ENCODE peak calls at places on chromosome 21, in four cellular contexts. U, Y, C and G are unnamed samples.
A peak's percentile ranks its signal among the peaks of the same experiment; 100 is the strongest.

GRCh38 chr21:35933466-35933865 is 126.9 kb downstream of the SETD4 start:
- DNase-seq in U (peak; percentile 79), Y (peak; percentile 72), C (peak; percentile 29), G (no peak)

GRCh38 chr21:36980280-36981048 is 14.0 kb upstream of the HLCS start:
- DNase-seq in U (no peak), Y (peak; percentile 50), C (no peak), G (no peak)

GRCh38 chr21:31164713-31165694 is 126.7 kb upstream of the KRTAP19-8 start:
- DNase-seq in U (no peak), Y (no peak), C (no peak), G (no peak)

GRCh38 chr21:43949499-43950208 is 62.5 kb upstream of the TRAPPC10 start:
- DNase-seq in U (no peak), Y (no peak), C (no peak), G (no peak)

GRCh38 chr21:27346041-27346448 is 379.2 kb upstream of the ADAMTS5 start:
- DNase-seq in U (no peak), Y (no peak), C (no peak), G (no peak)

GRCh38 chr21:44255519-44255981 is 6.1 kb downstream of the DNMT3L start:
- DNase-seq in U (no peak), Y (no peak), C (no peak), G (no peak)

GRCh38 chr21:14453964-14454641 is 71.2 kb upstream of the HSPA13 start:
- DNase-seq in U (no peak), Y (no peak), C (no peak), G (no peak)

GRCh38 chr21:15293251-15293650 is 228.5 kb upstream of the NRIP1 start:
- DNase-seq in U (no peak), Y (no peak), C (no peak), G (no peak)

GRCh38 chr21:17472592-17473271 is 40.1 kb upstream of the CXADR start:
- DNase-seq in U (no peak), Y (no peak), C (no peak), G (no peak)

GRCh38 chr21:20728691-20729090 is 269.5 kb upstream of the NCAM2 start:
- DNase-seq in U (no peak), Y (no peak), C (no peak), G (no peak)

GRCh38 chr21:26049803-26050202 is 120.8 kb downstream of the APP start:
- DNase-seq in U (no peak), Y (no peak), C (no peak), G (no peak)

GRCh38 chr21:17783816-17784598 is 35.1 kb downstream of the C21orf91 start:
- DNase-seq in U (no peak), Y (no peak), C (peak; percentile 50), G (no peak)

GRCh38 chr21:43627527-43627926 is 31.8 kb downstream of the HSF2BP start:
- DNase-seq in U (no peak), Y (no peak), C (no peak), G (no peak)

GRCh38 chr21:43842742-43843141 is 22.3 kb upstream of the AGPAT3 start:
- DNase-seq in U (no peak), Y (no peak), C (no peak), G (no peak)

GRCh38 chr21:38984982-38985422 is 179.3 kb downstream of the ETS2 start:
- DNase-seq in U (peak; percentile 91), Y (no peak), C (peak; percentile 65), G (no peak)

GRCh38 chr21:33901421-33902288 is 13.9 kb downstream of the ATP5PO start:
- DNase-seq in U (peak; percentile 32), Y (peak; percentile 36), C (no peak), G (no peak)
- TF ChIP-seq CTCF in U (peak; percentile 61), Y (no peak), C (peak; percentile 42), G (peak; percentile 70)

DNA sequence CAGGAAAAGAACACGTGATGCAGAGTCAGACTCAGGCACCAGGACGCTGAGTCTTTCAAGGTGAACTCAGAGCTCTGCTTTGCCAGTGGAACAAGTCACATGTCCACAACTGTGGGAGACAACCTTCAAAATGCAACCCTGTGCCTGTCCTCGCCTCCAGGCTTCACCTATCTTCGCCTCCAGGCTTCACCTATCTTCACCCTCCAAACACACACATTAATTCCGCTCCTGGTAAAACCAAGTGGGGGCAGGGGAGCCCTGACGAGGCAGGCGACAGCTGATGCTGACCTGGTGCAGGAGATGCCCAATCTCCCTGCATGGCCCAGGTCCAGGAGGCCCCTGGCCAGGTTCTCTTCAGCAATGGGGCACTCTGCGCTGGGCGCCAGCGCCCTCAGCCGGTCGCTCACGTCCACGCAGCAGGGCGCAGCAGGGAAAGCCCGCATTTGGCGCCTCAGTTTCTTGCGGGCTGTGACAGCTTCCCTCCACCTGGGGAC is 28.0 kb upstream of the LSS start:
- DNase-seq in U (no peak), Y (peak; percentile 79), C (no peak), G (no peak)
- TF ChIP-seq CTCF in U (no peak), Y (peak; percentile 14), C (no peak), G (no peak)

GRCh38 chr21:46247699-46248460 is 19.3 kb upstream of the LSS start:
- DNase-seq in U (no peak), Y (no peak), C (no peak), G (no peak)

GRCh38 chr21:46253610-46254124 is 25.1 kb upstream of the LSS start:
- DNase-seq in U (no peak), Y (no peak), C (peak; percentile 20), G (no peak)

GRCh38 chr21:46248827-46249226 is 20.3 kb upstream of the LSS start:
- DNase-seq in U (no peak), Y (no peak), C (no peak), G (no peak)

GRCh38 chr21:46252840-46253239 is 24.3 kb upstream of the LSS start:
- DNase-seq in U (no peak), Y (no peak), C (no peak), G (no peak)

GRCh38 chr21:46250146-46250725 is 21.7 kb upstream of the LSS start:
- DNase-seq in U (no peak), Y (no peak), C (no peak), G (no peak)
- TF ChIP-seq CTCF in U (no peak), Y (no peak), C (no peak), G (no peak)

DNA sequence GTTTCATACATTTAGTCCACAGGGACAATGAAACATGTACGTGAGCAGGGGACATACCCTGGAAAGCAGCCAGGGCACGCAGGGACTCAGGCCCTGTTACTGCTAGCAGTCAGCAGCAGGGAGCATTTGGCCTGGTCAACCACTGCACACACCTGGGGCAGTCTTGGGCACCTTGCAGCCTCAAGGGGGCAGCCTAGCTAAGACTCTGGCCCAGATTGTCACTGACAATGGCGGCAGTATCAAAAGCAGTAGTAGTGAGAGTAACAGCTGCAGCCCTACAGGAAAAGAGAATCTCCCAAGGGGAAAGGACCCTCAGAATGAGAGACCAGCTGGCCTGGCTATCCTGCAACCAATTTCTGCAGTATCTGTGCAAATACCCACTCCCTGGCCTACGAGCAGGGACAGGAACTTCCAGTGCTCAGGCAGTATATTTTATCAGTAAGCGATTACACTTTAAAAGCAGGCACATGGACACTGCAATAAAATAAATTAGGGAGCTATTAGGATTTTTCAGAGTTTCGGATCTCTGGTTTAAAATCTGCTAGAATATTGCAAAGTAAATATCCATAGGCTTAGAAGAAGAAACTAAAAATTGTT is 475.6 kb downstream of the LTN1 start:
- DNase-seq in U (no peak), Y (peak; percentile 81), C (no peak), G (no peak)
- TF ChIP-seq CTCF in U (no peak), Y (peak; percentile 59), C (peak; percentile 51), G (peak; percentile 51)

GRCh38 chr21:33386222-33386784 is 16.9 kb upstream of the IFNGR2 start:
- DNase-seq in U (no peak), Y (no peak), C (no peak), G (no peak)
- TF ChIP-seq CTCF in U (peak; percentile 17), Y (no peak), C (no peak), G (peak; percentile 27)

GRCh38 chr21:41370840-41371697 is 9.2 kb downstream of the MX2 start:
- DNase-seq in U (peak; percentile 7), Y (no peak), C (no peak), G (no peak)

GRCh38 chr21:41368361-41369104 is 6.7 kb downstream of the MX2 start:
- DNase-seq in U (no peak), Y (no peak), C (no peak), G (no peak)

GRCh38 chr21:41367598-41368360 is 6.0 kb downstream of the MX2 start:
- DNase-seq in U (no peak), Y (no peak), C (no peak), G (peak; percentile 74)

GRCh38 chr21:41369915-41370839 is 8.3 kb downstream of the MX2 start:
- DNase-seq in U (no peak), Y (no peak), C (no peak), G (no peak)

DNA sequence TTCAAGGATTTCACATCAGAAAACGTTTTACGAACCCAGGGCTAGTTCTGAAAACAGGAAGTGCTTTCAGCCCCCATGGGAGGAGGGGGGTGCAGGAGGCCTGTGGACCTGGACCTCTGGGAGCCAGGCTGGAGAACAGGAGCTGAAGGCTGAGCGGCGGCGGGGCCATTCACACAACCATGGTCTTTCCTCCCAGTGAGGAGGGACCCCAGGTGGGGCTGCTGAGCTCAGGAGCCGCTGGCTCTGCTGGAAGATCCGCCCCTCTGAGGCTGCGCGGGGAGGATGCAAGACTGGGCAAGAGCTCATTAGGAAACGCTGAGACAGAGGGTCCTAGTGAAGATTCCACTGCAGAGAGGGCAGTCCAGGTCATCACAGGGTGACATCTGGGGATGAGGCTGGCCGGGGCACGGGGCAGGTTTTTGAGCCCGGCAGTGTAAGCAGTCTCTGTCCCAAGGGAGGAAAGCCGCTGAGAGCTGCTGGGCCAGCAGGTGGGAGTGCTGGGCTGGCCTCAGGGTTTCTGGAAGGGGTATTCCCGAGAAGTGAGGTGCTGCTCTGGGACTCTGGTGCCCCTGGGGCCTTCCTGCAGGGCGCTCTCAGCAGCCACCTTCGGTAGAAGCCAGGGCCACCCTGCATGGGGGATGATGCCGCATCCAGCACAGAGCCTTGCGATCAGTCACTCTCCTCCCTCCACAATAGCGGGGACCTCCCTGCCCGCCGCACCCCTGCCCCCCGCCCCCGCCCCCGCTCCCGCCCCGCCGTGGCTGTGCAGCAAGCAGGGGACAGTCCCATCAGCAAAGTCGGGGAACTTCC is 7.5 kb downstream of the MX2 start:
- DNase-seq in U (no peak), Y (peak; percentile 74), C (no peak), G (no peak)
- TF ChIP-seq CTCF in U (no peak), Y (no peak), C (no peak), G (no peak)

GRCh38 chr21:40355076-40355475 is 487.8 kb downstream of the PCP4 start:
- DNase-seq in U (no peak), Y (no peak), C (no peak), G (no peak)
- TF ChIP-seq CTCF in U (no peak), Y (no peak), C (no peak), G (no peak)